ENCODE peak calls at places on chromosome X, in seven cellular contexts. One of them, this sample, is unnamed. For H3K4me1, the result is how much of the 10 kb centered on the place peaks cover.

GRCh38 chrX:117538441-117539418 is 577.9 kb downstream of the KLHL13 start:
- DNase-seq in K562: no peak
- DNase-seq in suprapubic skin: no peak
- DNase-seq in stomach: no peak
- DNase-seq in SK-N-SH: no peak
- DNase-seq in H1: no peak
- DNase-seq in transverse colon: no peak
- DNase-seq in this sample: no peak

GRCh38 chrX:144566592-144566991 is 680.7 kb upstream of the SPANXN1 start:
- DNase-seq in K562: no peak
- DNase-seq in suprapubic skin: no peak
- DNase-seq in stomach: no peak
- DNase-seq in SK-N-SH: no peak
- DNase-seq in H1: no peak
- DNase-seq in transverse colon: no peak
- DNase-seq in this sample: no peak

GRCh38 chrX:47351706-47352105 is 18.7 kb upstream of the ZNF157 start:
- DNase-seq in K562: no peak
- DNase-seq in suprapubic skin: no peak
- DNase-seq in stomach: no peak
- DNase-seq in SK-N-SH: no peak
- DNase-seq in H1: no peak
- DNase-seq in transverse colon: no peak
- DNase-seq in this sample: no peak

GRCh38 chrX:85570496-85570895 is 191.0 kb upstream of the POF1B start:
- DNase-seq in K562: no peak
- DNase-seq in suprapubic skin: no peak
- DNase-seq in stomach: no peak
- DNase-seq in SK-N-SH: no peak
- DNase-seq in H1: no peak
- DNase-seq in transverse colon: no peak
- DNase-seq in this sample: no peak

GRCh38 chrX:52271212-52271611 is 86.5 kb downstream of the MAGED4 start:
- DNase-seq in K562: no peak
- DNase-seq in suprapubic skin: no peak
- DNase-seq in stomach: no peak
- DNase-seq in SK-N-SH: no peak
- DNase-seq in H1: peak
- DNase-seq in transverse colon: no peak
- DNase-seq in this sample: no peak

GRCh38 chrX:152824841-152825374 is 5.6 kb downstream of the CETN2 start:
- DNase-seq in K562: no peak
- DNase-seq in suprapubic skin: no peak
- DNase-seq in stomach: no peak
- DNase-seq in SK-N-SH: no peak
- DNase-seq in H1: no peak
- DNase-seq in transverse colon: no peak
- DNase-seq in this sample: no peak

GRCh38 chrX:114615765-114616164 is 31.9 kb downstream of the HTR2C start:
- DNase-seq in K562: no peak
- DNase-seq in suprapubic skin: no peak
- DNase-seq in stomach: no peak
- DNase-seq in SK-N-SH: no peak
- DNase-seq in H1: no peak
- DNase-seq in transverse colon: no peak
- DNase-seq in this sample: no peak

GRCh38 chrX:13103111-13103913 is 58.9 kb upstream of the FAM9C start:
- DNase-seq in K562: no peak
- DNase-seq in suprapubic skin: no peak
- DNase-seq in stomach: no peak
- DNase-seq in SK-N-SH: no peak
- DNase-seq in H1: no peak
- DNase-seq in transverse colon: no peak
- DNase-seq in this sample: no peak

GRCh38 chrX:34632404-34632803 is 24.7 kb downstream of the TMEM47 start:
- DNase-seq in K562: no peak
- DNase-seq in suprapubic skin: no peak
- DNase-seq in stomach: no peak
- DNase-seq in SK-N-SH: no peak
- DNase-seq in H1: no peak
- DNase-seq in transverse colon: no peak
- DNase-seq in this sample: no peak

GRCh38 chrX:103919336-103919682 is 43.1 kb upstream of the TMSB15B start:
- DNase-seq in K562: no peak
- DNase-seq in suprapubic skin: no peak
- DNase-seq in stomach: no peak
- DNase-seq in SK-N-SH: no peak
- DNase-seq in H1: no peak
- DNase-seq in transverse colon: peak
- DNase-seq in this sample: no peak

GRCh38 chrX:100905620-100906019 is 23.1 kb downstream of the XKRX start:
- DNase-seq in K562: no peak
- DNase-seq in suprapubic skin: no peak
- DNase-seq in stomach: no peak
- DNase-seq in SK-N-SH: no peak
- DNase-seq in H1: no peak
- DNase-seq in transverse colon: no peak
- DNase-seq in this sample: no peak

GRCh38 chrX:115311666-115312065 is 22.2 kb downstream of the LUZP4 start:
- DNase-seq in K562: no peak
- DNase-seq in suprapubic skin: no peak
- DNase-seq in stomach: no peak
- DNase-seq in SK-N-SH: peak
- DNase-seq in H1: peak
- DNase-seq in transverse colon: no peak
- DNase-seq in this sample: no peak

GRCh38 chrX:34810364-34810763 is 132.2 kb upstream of the FAM47B start:
- DNase-seq in K562: no peak
- DNase-seq in suprapubic skin: no peak
- DNase-seq in stomach: no peak
- DNase-seq in SK-N-SH: no peak
- DNase-seq in H1: no peak
- DNase-seq in transverse colon: no peak
- DNase-seq in this sample: no peak

GRCh38 chrX:71992711-71993110 is 82.1 kb downstream of the NHSL2 start:
- DNase-seq in K562: no peak
- DNase-seq in suprapubic skin: no peak
- DNase-seq in stomach: no peak
- DNase-seq in SK-N-SH: no peak
- DNase-seq in H1: no peak
- DNase-seq in transverse colon: no peak
- DNase-seq in this sample: peak

GRCh38 chrX:129626026-129626425 is 28.7 kb downstream of the APLN start:
- DNase-seq in K562: no peak
- DNase-seq in suprapubic skin: no peak
- DNase-seq in stomach: no peak
- DNase-seq in SK-N-SH: no peak
- DNase-seq in H1: no peak
- DNase-seq in transverse colon: no peak
- DNase-seq in this sample: no peak

GRCh38 chrX:134715930-134716619 is 57.8 kb upstream of the PLAC1 start:
- DNase-seq in K562: no peak
- DNase-seq in suprapubic skin: no peak
- DNase-seq in stomach: no peak
- DNase-seq in SK-N-SH: no peak
- DNase-seq in H1: no peak
- DNase-seq in transverse colon: no peak
- DNase-seq in this sample: no peak

GRCh38 chrX:154046262-154046771 is 26.6 kb upstream of the IRAK1 start:
- DNase-seq in K562: no peak
- DNase-seq in suprapubic skin: no peak
- DNase-seq in stomach: no peak
- DNase-seq in SK-N-SH: no peak
- DNase-seq in H1: no peak
- DNase-seq in transverse colon: no peak
- DNase-seq in this sample: no peak

GRCh38 chrX:46456125-46456922 is 88.9 kb downstream of the ZNF674 start:
- DNase-seq in K562: no peak
- DNase-seq in suprapubic skin: no peak
- DNase-seq in stomach: no peak
- DNase-seq in SK-N-SH: no peak
- DNase-seq in H1: no peak
- DNase-seq in transverse colon: no peak
- DNase-seq in this sample: no peak

GRCh38 chrX:153794897-153795816 is 689 bp downstream of the SSR4 start:
- DNase-seq in K562: peak
- DNase-seq in suprapubic skin: no peak
- DNase-seq in stomach: no peak
- DNase-seq in SK-N-SH: no peak
- DNase-seq in H1: no peak
- DNase-seq in transverse colon: peak
- DNase-seq in this sample: no peak

GRCh38 chrX:989959-990510 is 222.4 kb downstream of the CRLF2 start:
- DNase-seq in K562: peak
- DNase-seq in suprapubic skin: peak
- DNase-seq in stomach: peak
- DNase-seq in SK-N-SH: no peak
- DNase-seq in H1: no peak
- DNase-seq in transverse colon: peak
- DNase-seq in this sample: no peak

GRCh38 chrX:104488811-104489210 is 77.2 kb upstream of the IL1RAPL2 start:
- DNase-seq in K562: no peak
- DNase-seq in suprapubic skin: no peak
- DNase-seq in stomach: no peak
- DNase-seq in SK-N-SH: no peak
- DNase-seq in H1: no peak
- DNase-seq in transverse colon: no peak
- DNase-seq in this sample: no peak

GRCh38 chrX:16743604-16744325 is 24.4 kb downstream of the SYAP1 start:
- DNase-seq in K562: no peak
- DNase-seq in suprapubic skin: no peak
- DNase-seq in stomach: no peak
- DNase-seq in SK-N-SH: no peak
- DNase-seq in H1: no peak
- DNase-seq in transverse colon: no peak
- DNase-seq in this sample: no peak

GRCh38 chrX:38103857-38104812 is 97.8 kb downstream of the SYTL5 start:
- DNase-seq in K562: no peak
- DNase-seq in suprapubic skin: no peak
- DNase-seq in stomach: no peak
- DNase-seq in SK-N-SH: no peak
- DNase-seq in H1: no peak
- DNase-seq in transverse colon: no peak
- DNase-seq in this sample: no peak

DNA sequence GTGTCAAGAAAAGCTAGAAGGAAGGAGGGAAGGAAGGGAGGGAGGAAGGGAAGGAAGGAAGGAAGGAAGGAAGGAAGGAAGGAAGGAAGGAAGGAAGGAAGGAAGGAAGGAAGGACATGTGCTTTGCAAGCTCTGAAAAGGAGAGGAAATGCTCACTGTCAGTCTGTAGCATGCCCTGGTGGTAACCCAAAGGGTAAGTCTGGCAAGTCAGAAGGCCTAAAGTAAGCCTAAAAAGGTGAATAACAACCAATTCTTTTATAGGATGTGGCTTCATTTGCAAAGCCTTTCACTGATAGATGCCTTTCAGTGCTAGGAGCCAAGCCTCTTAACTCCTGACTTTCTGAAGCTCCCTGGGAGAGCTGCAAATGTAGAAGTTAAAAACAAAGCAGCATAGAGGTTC is 542.6 kb downstream of the CFAP47 start:
- DNase-seq in K562: no peak
- DNase-seq in suprapubic skin: no peak
- DNase-seq in stomach: no peak
- DNase-seq in SK-N-SH: no peak
- DNase-seq in H1: no peak
- DNase-seq in transverse colon: no peak
- DNase-seq in this sample: no peak
- H3K4me1 ChIP-seq in K562: under half
- H3K4me1 ChIP-seq in suprapubic skin: under half
- H3K4me1 ChIP-seq in stomach: under half
- H3K4me1 ChIP-seq in SK-N-SH: under half
- H3K4me1 ChIP-seq in H1: under half
- H3K4me1 ChIP-seq in transverse colon: under half
- H3K4me1 ChIP-seq in this sample: under half

GRCh38 chrX:56736219-56736618 is 7.2 kb downstream of the NBDY start:
- DNase-seq in K562: no peak
- DNase-seq in suprapubic skin: no peak
- DNase-seq in stomach: no peak
- DNase-seq in SK-N-SH: no peak
- DNase-seq in H1: no peak
- DNase-seq in transverse colon: no peak
- DNase-seq in this sample: peak

GRCh38 chrX:56733459-56734046 is 4.5 kb downstream of the NBDY start:
- DNase-seq in K562: peak
- DNase-seq in suprapubic skin: no peak
- DNase-seq in stomach: peak
- DNase-seq in SK-N-SH: peak
- DNase-seq in H1: no peak
- DNase-seq in transverse colon: peak
- DNase-seq in this sample: peak

GRCh38 chrX:56738670-56739069 is 9.6 kb downstream of the NBDY start:
- DNase-seq in K562: no peak
- DNase-seq in suprapubic skin: no peak
- DNase-seq in stomach: no peak
- DNase-seq in SK-N-SH: no peak
- DNase-seq in H1: no peak
- DNase-seq in transverse colon: no peak
- DNase-seq in this sample: no peak
- TF ChIP-seq EP300 in K562: no peak
- TF ChIP-seq EP300 in suprapubic skin: no peak
- TF ChIP-seq EP300 in stomach: no peak
- TF ChIP-seq EP300 in SK-N-SH: no peak
- TF ChIP-seq EP300 in H1: no peak
- TF ChIP-seq EP300 in transverse colon: no peak
- TF ChIP-seq EP300 in this sample: no peak

DNA sequence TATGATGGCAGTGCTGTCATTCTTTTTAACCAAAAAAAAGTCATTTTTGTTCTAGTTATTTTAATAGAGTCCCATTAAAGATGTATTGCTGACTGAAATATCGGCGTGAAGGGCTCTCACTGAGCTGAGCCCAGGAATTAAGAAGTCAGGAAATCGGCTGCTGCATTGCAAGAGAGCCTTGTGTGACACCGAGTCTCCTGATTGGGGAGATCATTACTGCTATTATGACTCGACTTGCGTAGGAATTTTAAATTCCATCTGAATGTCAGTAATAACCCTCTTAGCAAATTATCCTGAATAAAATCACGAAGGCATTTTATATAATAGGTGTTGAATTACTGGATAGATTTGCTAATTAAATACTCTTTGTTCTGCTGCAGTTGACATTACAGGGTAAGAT is 111.5 kb downstream of the POLA1 start:
- DNase-seq in K562: no peak
- DNase-seq in suprapubic skin: no peak
- DNase-seq in stomach: no peak
- DNase-seq in SK-N-SH: no peak
- DNase-seq in H1: no peak
- DNase-seq in transverse colon: no peak
- DNase-seq in this sample: no peak
- TF ChIP-seq POLR2AphosphoS5 in K562: no peak
- TF ChIP-seq POLR2AphosphoS5 in suprapubic skin: no peak
- TF ChIP-seq POLR2AphosphoS5 in stomach: no peak
- TF ChIP-seq POLR2AphosphoS5 in SK-N-SH: no peak
- TF ChIP-seq POLR2AphosphoS5 in H1: no peak
- TF ChIP-seq POLR2AphosphoS5 in transverse colon: no peak
- TF ChIP-seq POLR2AphosphoS5 in this sample: no peak

DNA sequence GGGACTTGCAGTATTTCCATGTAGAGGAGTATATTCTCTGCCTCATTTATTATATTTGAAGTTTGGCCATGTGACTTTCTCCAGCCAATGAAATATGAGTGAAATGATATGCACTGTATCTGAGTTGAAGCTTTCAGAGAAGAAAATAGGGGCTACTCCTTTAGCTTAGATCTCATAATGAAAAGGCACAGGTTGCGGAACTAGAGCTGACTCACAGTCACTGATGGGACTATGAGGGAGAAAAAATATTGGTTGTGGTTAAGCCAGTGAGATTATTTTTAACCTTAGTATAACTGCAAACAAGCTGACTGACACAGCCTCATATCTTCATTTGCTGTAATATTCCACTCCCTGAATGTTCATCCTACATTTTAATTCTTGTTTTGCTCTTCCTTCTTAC is 1104.3 kb downstream of the RPA4 start:
- DNase-seq in K562: no peak
- DNase-seq in suprapubic skin: no peak
- DNase-seq in stomach: no peak
- DNase-seq in SK-N-SH: no peak
- DNase-seq in H1: no peak
- DNase-seq in transverse colon: no peak
- DNase-seq in this sample: no peak
- H3K4me1 ChIP-seq in K562: under half
- H3K4me1 ChIP-seq in suprapubic skin: under half
- H3K4me1 ChIP-seq in stomach: under half
- H3K4me1 ChIP-seq in SK-N-SH: under half
- H3K4me1 ChIP-seq in H1: under half
- H3K4me1 ChIP-seq in transverse colon: under half
- H3K4me1 ChIP-seq in this sample: under half

This sample was measured in upper lobe of left lung.